ENCODE peak calls at places on chromosomes 3 and 15, in five cellular contexts. D, Z, U, M and K are unnamed samples.

GRCh38 chr3:65177879-65178484 is 490.2 kb upstream of the ADAMTS9 start:
- DNase-seq in D (no peak), Z (peak), M (no peak), U (no peak), K (no peak)

GRCh38 chr3:109188726-109189125 is 52.2 kb downstream of the C3orf85 start:
- DNase-seq in Z (peak), U (no peak), D (no peak), M (no peak), K (no peak)

GRCh38 chr3:173411288-173412064 is 13.9 kb downstream of the NLGN1 start:
- DNase-seq in M (no peak), Z (peak), U (no peak), D (peak), K (peak)

GRCh38 chr15:76190070-76190564 is 121.2 kb downstream of the ETFA start:
- DNase-seq in D (no peak), U (no peak), Z (no peak), M (no peak), K (no peak)

GRCh38 chr3:126983653-126984390 is 907 bp downstream of the PLXNA1 start:
- DNase-seq in D (no peak), Z (peak), U (peak), M (no peak), K (no peak)

GRCh38 chr3:151724846-151725562 is 8.7 kb upstream of the AADACL2 start:
- DNase-seq in M (no peak), Z (no peak), D (no peak), U (no peak), K (no peak)

GRCh38 chr15:92454525-92455105 is 60.9 kb downstream of the ST8SIA2 start:
- DNase-seq in Z (no peak), U (no peak), D (no peak), M (no peak), K (no peak)

GRCh38 chr15:69303337-69304175 is 4.8 kb downstream of the PAQR5 start:
- DNase-seq in Z (no peak), U (no peak), D (no peak), M (no peak), K (no peak)

GRCh38 chr15:57649138-57649537 is 57.4 kb upstream of the POLR2M start:
- DNase-seq in U (no peak), M (no peak), Z (no peak), D (no peak), K (no peak)

GRCh38 chr3:111690242-111690641 is 95.1 kb upstream of the ZBED2 start:
- DNase-seq in Z (no peak), M (no peak), D (no peak), U (no peak), K (no peak)

GRCh38 chr3:29285356-29286070 is 4.6 kb downstream of the RBMS3 start:
- DNase-seq in U (no peak), Z (no peak), D (no peak), M (no peak), K (no peak)
- H3K9ac ChIP-seq in U (no peak), Z (peak), D (no peak), M (peak), K (no peak)

DNA sequence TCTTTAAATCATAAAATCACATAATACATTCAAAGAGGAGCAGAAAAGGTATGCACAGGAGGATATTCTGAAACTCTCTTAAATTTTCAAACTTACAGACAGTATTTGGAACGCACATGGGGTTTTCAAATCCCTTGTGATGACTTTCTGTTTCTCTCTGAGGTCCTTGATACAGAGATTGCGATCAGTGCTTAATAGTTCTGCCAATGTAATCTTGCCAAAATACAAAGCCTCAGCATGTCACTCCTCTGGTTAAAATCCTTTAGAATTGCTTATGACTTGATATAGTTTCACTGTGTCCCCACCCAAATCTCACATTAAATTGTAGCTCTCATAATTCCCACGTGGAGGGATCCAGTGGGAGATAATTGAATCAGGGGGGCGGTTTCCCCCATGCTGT is 33.7 kb downstream of the ZNF385D start:
- DNase-seq in D (no peak), M (no peak), Z (no peak), U (no peak), K (no peak)
- H2AFZ ChIP-seq in D (no peak), M (no peak), Z (no peak), U (no peak), K (no peak)

GRCh38 chr15:61030451-61030850 is 198.7 kb downstream of the RORA start:
- DNase-seq in M (no peak), Z (no peak), D (no peak), U (no peak), K (no peak)

GRCh38 chr15:61028427-61028826 is 200.7 kb downstream of the RORA start:
- DNase-seq in Z (no peak), D (no peak), U (no peak), M (no peak), K (no peak)

GRCh38 chr15:61025283-61025682 is 203.8 kb downstream of the RORA start:
- DNase-seq in U (no peak), Z (no peak), M (no peak), D (no peak), K (no peak)

DNA sequence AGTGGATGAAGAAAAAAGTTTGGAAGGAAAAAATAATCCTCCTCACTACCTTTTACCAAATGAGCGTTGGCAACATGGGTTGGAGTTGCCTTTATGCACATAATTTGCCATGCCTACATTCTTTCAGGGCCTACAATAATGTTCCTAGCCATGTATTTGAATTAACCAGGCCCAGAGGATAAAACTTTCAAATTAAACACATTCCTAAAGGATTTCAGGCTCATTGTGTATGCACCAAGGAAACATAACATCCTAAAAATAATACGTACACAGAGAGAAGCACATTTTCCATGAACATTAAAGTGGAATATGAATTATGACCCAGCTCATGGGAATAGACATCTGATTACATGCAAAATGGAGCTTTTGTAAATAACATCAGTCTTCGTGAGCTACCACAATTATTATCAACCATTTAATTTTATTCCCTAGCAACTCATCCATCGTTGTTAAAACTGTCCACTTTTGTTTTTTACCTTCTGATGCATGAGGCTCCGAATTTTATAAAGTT is 203.3 kb downstream of the RORA start:
- DNase-seq in D (no peak), Z (no peak), U (no peak), M (no peak), K (no peak)
- TF ChIP-seq POLR2AphosphoS5 in D (no peak), Z (no peak), U (no peak), M (no peak), K (no peak)

GRCh38 chr3:43287514-43287913 is 1.2 kb downstream of the SNRK start:
- DNase-seq in U (no peak), M (no peak), D (no peak), Z (no peak), K (no peak)

GRCh38 chr3:43289401-43289800 is 3.1 kb downstream of the SNRK start:
- DNase-seq in U (no peak), M (no peak), D (no peak), Z (no peak), K (no peak)

GRCh38 chr3:43288366-43288765 is 2.0 kb downstream of the SNRK start:
- DNase-seq in D (no peak), U (no peak), Z (no peak), M (no peak), K (no peak)

GRCh38 chr3:43286886-43287301 is 554 bp downstream of the SNRK start:
- DNase-seq in U (no peak), M (no peak), D (no peak), Z (peak), K (no peak)

GRCh38 chr3:43288850-43289249 is 2.5 kb downstream of the SNRK start:
- DNase-seq in Z (no peak), D (peak), M (no peak), U (no peak), K (no peak)
- H3K9ac ChIP-seq in Z (peak), D (peak), M (peak), U (no peak), K (no peak)

GRCh38 chr15:37105795-37106333 is 5.5 kb upstream of the MEIS2 start:
- DNase-seq in U (no peak), D (no peak), M (no peak), Z (no peak), K (no peak)

GRCh38 chr15:37107754-37108724 is 7.7 kb upstream of the MEIS2 start:
- DNase-seq in D (no peak), U (no peak), M (no peak), Z (peak), K (no peak)

GRCh38 chr15:37107071-37107753 is 6.9 kb upstream of the MEIS2 start:
- DNase-seq in Z (peak), M (no peak), U (no peak), D (no peak), K (no peak)

GRCh38 chr15:37104413-37105392 is 4.4 kb upstream of the MEIS2 start:
- DNase-seq in D (no peak), U (no peak), Z (peak), M (no peak), K (no peak)

DNA sequence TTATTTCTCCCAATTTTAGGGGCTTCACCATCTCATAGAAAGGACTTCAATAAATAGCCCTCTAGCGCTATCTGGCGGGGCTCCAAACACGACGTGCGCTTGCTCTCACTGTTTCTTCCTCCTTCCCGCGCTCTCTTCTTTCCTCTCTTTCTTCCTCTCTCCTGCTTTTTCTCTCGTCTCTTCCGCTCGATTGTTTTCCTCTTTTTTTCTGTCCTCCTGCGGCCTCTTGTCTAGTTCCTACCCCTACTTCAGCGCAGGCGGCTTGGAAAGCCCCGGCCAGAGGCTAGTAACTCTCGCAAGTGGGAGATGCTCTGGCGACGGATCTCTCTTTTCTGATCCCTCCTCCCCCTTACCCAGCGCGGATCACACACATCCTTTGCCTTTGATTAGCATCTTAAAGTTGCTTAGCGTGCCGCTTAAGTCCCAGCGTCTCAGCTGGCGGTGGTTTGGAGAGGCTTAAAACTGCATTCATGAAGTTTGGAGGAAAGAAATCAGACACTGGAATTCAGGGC is 6.2 kb upstream of the MEIS2 start:
- DNase-seq in Z (no peak), U (no peak), D (no peak), M (no peak), K (no peak)
- H2AFZ ChIP-seq in Z (peak), U (peak), D (no peak), M (no peak), K (no peak)

DNA sequence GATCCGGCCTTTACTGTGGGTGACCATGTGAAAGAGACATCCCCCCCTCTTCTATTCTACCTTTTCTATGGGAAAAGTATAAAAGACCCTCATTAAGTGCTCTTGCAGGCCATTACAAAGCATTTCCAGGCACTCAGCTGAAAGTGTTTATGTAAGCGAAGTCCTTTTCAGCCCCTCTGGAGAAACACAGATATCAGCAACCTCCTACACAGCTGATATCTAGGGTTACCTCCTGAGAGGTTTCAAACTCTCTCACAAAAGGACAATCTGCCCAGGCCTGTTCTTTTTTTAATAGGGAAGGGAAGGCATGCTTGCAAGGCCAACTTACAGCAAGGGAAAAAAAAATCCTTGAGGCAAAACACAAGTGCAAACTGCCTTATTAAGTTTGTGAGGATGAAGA is 12.6 kb downstream of the ETV5 start:
- DNase-seq in M (no peak), U (no peak), Z (no peak), D (no peak), K (no peak)
- TF ChIP-seq POLR2AphosphoS5 in M (no peak), U (no peak), Z (no peak), D (no peak), K (no peak)

GRCh38 chr15:91100561-91101355 is 701 bp downstream of the SV2B start:
- DNase-seq in D (no peak), Z (peak), U (no peak), M (no peak), K (no peak)
- H3K9ac ChIP-seq in D (no peak), Z (no peak), U (no peak), M (no peak), K (no peak)

DNA sequence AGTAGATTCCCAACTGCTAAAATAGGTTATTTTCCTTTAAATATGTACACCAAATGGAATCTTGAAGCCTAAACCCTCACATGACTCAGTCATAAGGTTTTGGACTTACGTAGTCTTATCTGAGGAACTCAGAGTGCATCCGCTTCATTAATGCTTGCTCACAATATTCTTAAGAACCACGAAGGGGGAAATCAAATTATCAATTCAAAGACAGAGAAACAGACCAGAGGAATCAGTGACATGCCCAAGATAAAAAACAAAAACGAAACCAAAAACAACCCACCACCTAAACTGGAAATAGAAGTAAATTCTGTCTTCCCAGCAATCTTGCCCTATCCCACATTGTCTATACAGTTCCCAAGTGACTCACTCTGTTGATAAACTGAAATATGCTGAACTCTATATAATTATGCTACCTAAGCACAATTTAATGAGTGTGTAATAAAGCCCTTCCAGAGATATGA is 135.4 kb upstream of the CBLB start:
- DNase-seq in M (no peak), U (no peak), Z (no peak), D (no peak), K (no peak)
- H2AFZ ChIP-seq in M (peak), U (no peak), Z (peak), D (no peak), K (no peak)

GRCh38 chr3:197906023-197906849 is 43.8 kb upstream of the RPL35A start:
- DNase-seq in Z (peak), U (peak), M (peak), D (peak), K (peak)
- TF ChIP-seq POLR2AphosphoS5 in Z (no peak), U (no peak), M (no peak), D (no peak), K (no peak)

DNA sequence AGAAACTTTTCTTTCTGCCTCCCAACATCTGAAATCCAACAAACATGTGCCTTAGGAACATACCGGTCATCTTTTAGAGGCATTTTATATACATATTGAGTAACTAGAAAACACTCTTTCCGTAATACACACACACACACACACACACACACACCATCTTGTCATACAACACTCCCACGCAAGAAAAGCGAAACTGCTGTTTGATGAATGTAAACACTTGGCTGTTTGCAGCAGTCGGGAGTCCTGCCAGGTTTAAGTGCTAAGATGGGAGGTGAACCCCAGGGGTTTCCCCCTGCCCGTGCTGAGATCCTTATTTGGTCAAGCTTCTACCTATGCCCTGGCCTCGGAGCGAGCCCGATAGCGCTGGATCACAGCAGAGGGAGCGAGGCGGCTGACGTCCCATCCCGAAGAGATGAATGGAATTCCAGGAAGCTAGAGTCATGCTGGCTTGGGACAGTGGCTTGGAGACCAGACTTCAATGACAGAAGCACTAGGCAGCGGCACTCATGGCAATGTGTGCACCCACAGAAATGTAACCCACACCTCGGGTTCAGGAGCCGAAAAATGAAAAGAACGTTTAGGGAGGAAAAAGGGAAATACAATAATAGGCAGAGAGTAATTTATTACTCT is 1.3 kb upstream of the THBS1 start:
- DNase-seq in U (peak), M (no peak), D (peak), Z (no peak), K (peak)
- H3K9ac ChIP-seq in U (peak), M (no peak), D (peak), Z (peak), K (peak)